ENCODE peak calls at places on chromosomes 13 and 19, in nine cellular contexts. A is psoas muscle; U is effector memory CD4-positive, alpha-beta T cell; Z is CD8-positive, alpha-beta memory T cell; X is GM12878; P is transverse colon; F is aorta; R is DND-41; D is A549. Q is an unnamed sample.

GRCh38 chr13:59345316-59345715 is 818.4 kb downstream of the DIAPH3 start:
- DNase-seq in F (no peak), X (no peak), P (peak), A (no peak), U (no peak), Z (no peak), R (no peak), D (no peak), Q (no peak)

GRCh38 chr13:90750957-90751356 is 596.5 kb upstream of the MIR17HG start:
- DNase-seq in U (no peak), F (no peak), R (no peak), X (no peak), D (no peak), Z (no peak), P (no peak), A (no peak), Q (no peak)

GRCh38 chr19:56403764-56404704 is at the start of gene ZNF583:
- DNase-seq in X (peak), D (peak), Z (peak), P (peak), F (peak), U (peak), A (peak), R (peak), Q (peak)

GRCh38 chr13:48783181-48783630 is 129.5 kb downstream of the CYSLTR2 start:
- DNase-seq in R (peak), F (peak), D (peak), U (no peak), X (no peak), A (peak), P (peak), Z (no peak), Q (no peak)

GRCh38 chr13:49443327-49443688 is 556 bp downstream of the CAB39L start:
- DNase-seq in Z (no peak), R (no peak), A (no peak), U (no peak), D (peak), P (no peak), F (no peak), X (no peak), Q (no peak)

GRCh38 chr19:53432088-53432661 is 391 bp downstream of the ZNF761 start:
- DNase-seq in F (peak), D (peak), X (no peak), A (peak), R (peak), U (no peak), Z (peak), P (peak), Q (no peak)

GRCh38 chr13:60448907-60449510 is 52.0 kb downstream of the TDRD3 start:
- DNase-seq in P (no peak), D (peak), X (no peak), Z (no peak), A (no peak), R (peak), U (no peak), F (no peak), Q (no peak)

GRCh38 chr13:99724633-99725517 is 223.6 kb downstream of the TM9SF2 start:
- DNase-seq in D (no peak), R (no peak), F (no peak), X (peak), Z (no peak), P (no peak), A (no peak), U (no peak), Q (no peak)

GRCh38 chr19:56309511-56310185 is 5.0 kb downstream of the ZSCAN5A start:
- DNase-seq in Z (peak), F (peak), R (peak), D (peak), U (peak), P (peak), A (peak), X (no peak), Q (no peak)

GRCh38 chr19:40693896-40694295 is 3.4 kb upstream of the NUMBL start:
- DNase-seq in R (no peak), A (no peak), X (no peak), P (no peak), U (no peak), F (no peak), Z (no peak), D (no peak), Q (no peak)

GRCh38 chr13:111977184-111977516 is 89.8 kb upstream of the SOX1 start:
- DNase-seq in D (no peak), X (no peak), P (no peak), U (no peak), A (no peak), Z (no peak), F (no peak), R (no peak), Q (no peak)

GRCh38 chr19:39199025-39199424 is 2.3 kb downstream of the NCCRP1 start:
- DNase-seq in A (no peak), R (no peak), U (no peak), D (no peak), F (no peak), X (no peak), P (no peak), Z (no peak), Q (no peak)

GRCh38 chr13:75151081-75151643 is 330.8 kb downstream of the TBC1D4 start:
- DNase-seq in F (no peak), U (no peak), P (no peak), A (no peak), X (no peak), Z (no peak), R (no peak), D (no peak), Q (no peak)

GRCh38 chr13:102316732-102317131 is 85.1 kb downstream of the FGF14 start:
- DNase-seq in U (no peak), F (no peak), D (no peak), X (no peak), R (no peak), P (no peak), Z (no peak), A (no peak), Q (no peak)

GRCh38 chr19:8877854-8878705 is 45.9 kb downstream of the MBD3L1 start:
- DNase-seq in Z (no peak), D (peak), X (no peak), U (no peak), F (no peak), R (peak), P (no peak), A (no peak), Q (no peak)

GRCh38 chr13:50731400-50731799 is 112.1 kb downstream of the DLEU7 start:
- DNase-seq in P (no peak), R (peak), U (no peak), D (peak), Z (no peak), A (no peak), X (peak), F (no peak), Q (peak)

GRCh38 chr13:22235285-22235949 is 564.5 kb downstream of the FGF9 start:
- DNase-seq in A (no peak), R (no peak), D (no peak), P (no peak), U (no peak), X (no peak), F (no peak), Z (no peak), Q (no peak)

GRCh38 chr19:37074111-37074510 is 4.1 kb upstream of the ZNF420 start:
- DNase-seq in F (no peak), U (no peak), X (no peak), R (no peak), P (no peak), A (no peak), D (no peak), Z (no peak), Q (no peak)

GRCh38 chr19:50475101-50475568 is 1.2 kb upstream of the EMC10 start:
- DNase-seq in Z (no peak), A (peak), U (no peak), X (no peak), P (no peak), F (no peak), D (no peak), R (no peak), Q (no peak)
- H3K27ac ChIP-seq in Z (no peak), A (no peak), U (no peak), X (no peak), P (no peak), F (no peak), D (no peak), R (no peak), Q (no peak)

GRCh38 chr19:42285546-42285945 is 16.4 kb upstream of the PRR19 start:
- DNase-seq in Z (no peak), A (no peak), X (no peak), P (no peak), R (no peak), D (no peak), U (no peak), F (no peak), Q (no peak)
- H3K4me3 ChIP-seq in Z (peak), A (peak), X (peak), P (no peak), R (peak), D (peak), U (no peak), F (no peak), Q (peak)

DNA sequence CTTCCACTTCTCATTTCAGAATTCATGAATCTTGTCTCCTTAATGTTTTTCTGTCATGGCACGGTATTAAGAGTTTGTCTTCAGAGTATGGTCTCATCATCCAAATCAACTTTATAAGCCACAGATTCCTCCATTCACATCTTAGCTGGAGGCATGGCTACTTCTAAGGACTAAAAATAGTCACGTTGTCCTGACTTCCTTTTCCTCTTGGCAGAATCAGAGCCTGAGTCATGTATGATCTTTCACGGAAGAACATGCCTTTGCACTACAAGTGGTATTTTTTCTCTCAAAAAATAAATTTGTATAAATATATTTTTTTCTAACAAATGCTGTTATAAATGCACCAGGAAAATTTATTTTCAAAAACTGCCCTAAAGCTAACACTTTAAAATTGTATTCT is 71.4 kb downstream of the ALOX5AP start:
- DNase-seq in D (peak), P (no peak), X (no peak), R (no peak), F (no peak), U (no peak), A (no peak), Z (no peak), Q (no peak)
- H3K27ac ChIP-seq in D (no peak), P (no peak), X (no peak), R (no peak), F (no peak), U (no peak), A (no peak), Z (no peak), Q (peak)

DNA sequence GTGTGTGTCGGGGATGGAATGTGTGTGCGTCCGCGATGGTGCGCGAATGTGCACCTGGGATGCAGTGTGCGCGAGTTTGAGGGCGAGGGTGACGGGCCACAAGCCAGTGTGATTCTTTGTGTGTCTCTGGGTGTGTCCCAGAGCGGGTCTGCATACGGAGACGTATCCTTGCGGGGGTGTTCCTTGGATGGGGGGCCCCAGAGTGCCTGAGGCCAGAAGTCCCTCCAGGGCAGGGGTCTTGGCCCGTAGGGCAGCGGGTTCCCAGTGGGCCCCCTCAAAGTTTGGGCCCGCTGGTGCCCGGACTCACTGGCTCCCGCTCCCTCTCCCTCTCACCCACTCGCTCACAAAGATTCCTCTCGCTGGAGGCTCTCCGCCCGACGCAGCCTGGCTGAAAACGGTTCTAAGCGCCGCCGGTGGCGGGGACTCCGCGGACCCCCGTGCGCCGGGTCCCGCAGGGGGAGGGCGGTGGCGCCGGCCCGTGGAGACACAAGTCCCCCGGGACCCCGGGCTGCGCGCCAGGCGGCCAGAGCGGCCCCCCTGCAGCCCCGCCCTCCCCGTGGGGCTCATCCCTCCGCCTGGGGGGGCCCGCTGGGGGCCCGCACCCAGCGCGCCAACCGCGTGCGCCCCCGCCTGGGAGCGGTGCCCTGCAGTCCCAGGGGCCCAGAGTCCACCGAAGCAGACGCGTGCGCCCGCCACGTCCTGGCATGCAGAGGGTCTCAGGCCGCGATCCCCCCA is 886 bp downstream of the CRLF1 start:
- DNase-seq in F (no peak), X (no peak), U (no peak), Z (no peak), D (no peak), P (no peak), R (no peak), A (no peak), Q (no peak)
- H3K4me3 ChIP-seq in F (no peak), X (no peak), U (no peak), Z (no peak), D (peak), P (no peak), R (no peak), A (peak), Q (peak)

GRCh38 chr13:44035400-44035799 is 155.7 kb downstream of the LACC1 start:
- DNase-seq in F (no peak), X (no peak), A (no peak), P (no peak), U (no peak), D (no peak), Z (no peak), R (no peak), Q (no peak)
- H3K27ac ChIP-seq in F (no peak), X (no peak), A (no peak), P (no peak), U (no peak), D (no peak), Z (no peak), R (no peak), Q (no peak)

DNA sequence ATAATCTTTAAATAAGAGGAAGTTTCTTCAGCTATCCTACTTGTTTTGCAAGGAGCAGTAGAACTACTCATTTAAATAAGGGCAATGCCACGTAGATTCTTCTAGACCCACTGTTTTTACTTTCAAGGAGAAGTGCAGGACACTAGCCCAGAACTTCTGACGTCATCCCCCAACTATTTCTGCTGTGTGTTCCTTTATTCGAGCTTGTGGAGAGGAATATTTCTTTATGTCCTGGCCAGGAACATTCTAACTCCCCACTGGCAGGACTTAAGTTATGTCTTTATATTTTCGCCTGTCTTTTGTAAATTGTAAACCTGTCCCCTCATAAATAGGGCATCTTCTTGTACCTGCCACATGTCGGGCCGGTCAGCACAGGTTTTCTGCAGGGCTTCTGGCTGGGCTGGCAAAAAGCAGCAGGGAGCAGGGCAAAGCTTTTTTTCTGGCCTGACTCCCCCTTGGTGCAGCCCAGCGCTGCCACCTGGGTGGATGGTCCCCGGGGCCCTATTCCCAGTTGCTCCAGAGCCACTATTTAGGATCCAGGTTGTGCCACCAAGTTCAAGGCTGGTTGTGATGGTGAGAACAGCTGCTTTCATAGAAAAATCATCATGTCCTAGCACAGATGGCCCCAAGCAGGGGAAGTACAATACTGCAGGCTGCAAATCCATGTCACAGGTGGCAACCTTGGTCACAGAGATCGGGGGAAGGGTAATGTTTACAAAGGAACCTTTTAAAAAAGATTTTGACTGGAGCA is 1.8 kb downstream of the MBNL2 start:
- DNase-seq in D (peak), F (no peak), P (peak), A (peak), X (no peak), R (peak), U (no peak), Z (no peak), Q (no peak)
- H3K4me3 ChIP-seq in D (peak), F (peak), P (peak), A (peak), X (peak), R (peak), U (peak), Z (peak), Q (peak)

GRCh38 chr19:45244133-45244532 is 1.1 kb downstream of the EXOC3L2 start:
- DNase-seq in Z (no peak), P (no peak), X (no peak), A (no peak), D (no peak), U (no peak), F (no peak), R (no peak), Q (no peak)

GRCh38 chr19:45247136-45247535 is 1.9 kb upstream of the EXOC3L2 start:
- DNase-seq in X (no peak), R (no peak), D (no peak), F (no peak), Z (no peak), U (no peak), P (no peak), A (no peak), Q (no peak)

GRCh38 chr19:45243144-45243732 is 2.0 kb downstream of the EXOC3L2 start:
- DNase-seq in D (no peak), X (no peak), R (no peak), F (no peak), A (no peak), P (no peak), U (no peak), Z (no peak), Q (no peak)

GRCh38 chr19:45245334-45245787 is at the start of gene EXOC3L2:
- DNase-seq in R (no peak), U (no peak), A (no peak), D (no peak), X (no peak), P (no peak), Z (no peak), F (no peak), Q (no peak)

GRCh38 chr19:45245826-45246225 is 619 bp upstream of the EXOC3L2 start:
- DNase-seq in F (no peak), D (no peak), P (no peak), X (no peak), Z (no peak), R (no peak), A (no peak), U (no peak), Q (no peak)
- H3K27ac ChIP-seq in F (no peak), D (no peak), P (no peak), X (no peak), Z (peak), R (no peak), A (no peak), U (no peak), Q (peak)

GRCh38 chr19:4815426-4816387 is 15.8 kb downstream of the TICAM1 start:
- DNase-seq in U (peak), R (peak), F (peak), X (peak), Z (peak), P (peak), A (peak), D (peak), Q (peak)
- H3K4me3 ChIP-seq in U (peak), R (peak), F (no peak), X (no peak), Z (peak), P (no peak), A (peak), D (no peak), Q (peak)

DNA sequence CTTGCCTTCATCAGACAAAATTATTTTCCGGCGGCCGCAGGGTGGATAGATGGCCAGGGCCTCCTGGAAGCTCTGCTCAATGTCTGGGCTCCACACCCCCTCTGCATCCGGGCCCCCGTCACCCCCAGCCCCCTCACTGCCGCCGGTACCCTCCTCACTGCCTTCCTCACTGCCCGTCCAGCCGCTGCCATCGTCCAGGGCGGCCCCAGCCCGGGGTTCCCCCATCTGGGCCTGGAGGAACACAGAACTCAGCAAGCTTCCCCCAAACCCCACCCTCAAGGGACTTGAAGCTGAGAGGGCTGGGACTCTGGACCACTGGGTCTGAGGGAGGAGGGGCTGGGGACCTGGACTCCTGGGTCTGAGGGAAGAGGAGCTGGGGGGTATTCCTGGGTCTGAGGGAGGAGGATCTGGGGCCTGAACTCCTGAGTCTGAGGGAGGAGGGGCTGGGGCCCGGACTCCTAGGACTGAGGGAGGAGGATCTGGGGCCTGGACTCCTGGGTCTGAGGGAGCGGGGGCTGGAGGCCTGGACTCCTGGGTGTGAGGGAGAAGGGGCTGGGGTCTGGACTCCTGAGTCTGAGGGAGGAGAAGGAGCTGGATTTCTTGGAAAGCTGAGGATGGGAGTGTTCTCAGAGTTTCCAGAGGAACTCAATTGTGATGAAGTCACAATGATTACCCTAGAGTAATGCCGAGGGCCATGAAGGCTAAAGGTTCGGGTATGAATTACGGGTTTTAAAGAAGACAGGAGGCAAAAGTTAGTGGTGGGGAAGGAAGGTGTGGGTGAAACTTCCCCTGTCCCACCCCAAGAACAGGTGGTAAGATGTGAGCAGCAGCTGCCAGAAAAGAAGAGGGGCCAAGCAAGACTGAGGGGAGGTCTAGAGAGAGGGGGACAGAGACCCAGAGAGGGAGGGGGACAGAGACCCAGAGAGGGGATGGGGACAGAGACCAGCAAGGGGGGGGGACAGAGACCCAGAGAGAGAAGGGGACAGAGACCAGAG is 2.1 kb downstream of the TEAD2 start:
- DNase-seq in A (no peak), U (no peak), Z (no peak), X (no peak), D (no peak), P (no peak), F (no peak), R (no peak), Q (no peak)
- H3K27ac ChIP-seq in A (peak), U (no peak), Z (peak), X (no peak), D (no peak), P (peak), F (no peak), R (no peak), Q (peak)

Q was measured in breast epithelium.